ENCODE peak calls at places on chromosomes 11 and 22, in eight cellular contexts. One of them, this sample, is unnamed.

GRCh38 chr11:11456896-11457295 is 103.8 kb upstream of the CSNK2A3 start:
- DNase-seq in endothelial cell of umbilical vein: no peak
- DNase-seq in GM20000: no peak
- DNase-seq in heart left ventricle: no peak
- DNase-seq in adrenal gland: no peak
- DNase-seq in AG10803: no peak
- DNase-seq in left ventricle myocardium inferior: no peak
- DNase-seq in A673: no peak
- DNase-seq in this sample: no peak

GRCh38 chr11:44088377-44088776 is 7.1 kb upstream of the EXT2 start:
- DNase-seq in left ventricle myocardium inferior: no peak
- DNase-seq in A673: no peak
- DNase-seq in adrenal gland: no peak
- DNase-seq in endothelial cell of umbilical vein: no peak
- DNase-seq in GM20000: no peak
- DNase-seq in AG10803: no peak
- DNase-seq in heart left ventricle: no peak
- DNase-seq in this sample: no peak

GRCh38 chr11:90250970-90251369 is 28.1 kb upstream of the CHORDC1 start:
- DNase-seq in endothelial cell of umbilical vein: peak
- DNase-seq in A673: peak
- DNase-seq in AG10803: no peak
- DNase-seq in GM20000: no peak
- DNase-seq in heart left ventricle: no peak
- DNase-seq in adrenal gland: no peak
- DNase-seq in left ventricle myocardium inferior: no peak
- DNase-seq in this sample: no peak

GRCh38 chr11:69915501-69916250 is 96.5 kb upstream of the FGF3 start:
- DNase-seq in endothelial cell of umbilical vein: peak
- DNase-seq in heart left ventricle: peak
- DNase-seq in GM20000: peak
- DNase-seq in adrenal gland: peak
- DNase-seq in AG10803: peak
- DNase-seq in A673: peak
- DNase-seq in left ventricle myocardium inferior: peak
- DNase-seq in this sample: peak

GRCh38 chr11:14105446-14105845 is 142.9 kb downstream of the SPON1 start:
- DNase-seq in A673: no peak
- DNase-seq in adrenal gland: no peak
- DNase-seq in GM20000: no peak
- DNase-seq in AG10803: no peak
- DNase-seq in endothelial cell of umbilical vein: no peak
- DNase-seq in heart left ventricle: no peak
- DNase-seq in left ventricle myocardium inferior: no peak
- DNase-seq in this sample: no peak

GRCh38 chr11:8263769-8264410 is at the start of gene LMO1:
- DNase-seq in heart left ventricle: peak
- DNase-seq in AG10803: peak
- DNase-seq in adrenal gland: peak
- DNase-seq in left ventricle myocardium inferior: peak
- DNase-seq in endothelial cell of umbilical vein: peak
- DNase-seq in GM20000: peak
- DNase-seq in A673: peak
- DNase-seq in this sample: peak

GRCh38 chr11:130999086-130999485 is 82.8 kb upstream of the SNX19 start:
- DNase-seq in AG10803: peak
- DNase-seq in heart left ventricle: no peak
- DNase-seq in endothelial cell of umbilical vein: peak
- DNase-seq in left ventricle myocardium inferior: no peak
- DNase-seq in GM20000: no peak
- DNase-seq in A673: no peak
- DNase-seq in adrenal gland: no peak
- DNase-seq in this sample: no peak

GRCh38 chr11:76700177-76701100 is 29.9 kb upstream of the LRRC32 start:
- DNase-seq in heart left ventricle: no peak
- DNase-seq in A673: peak
- DNase-seq in left ventricle myocardium inferior: no peak
- DNase-seq in endothelial cell of umbilical vein: peak
- DNase-seq in GM20000: no peak
- DNase-seq in AG10803: peak
- DNase-seq in adrenal gland: peak
- DNase-seq in this sample: no peak

GRCh38 chr11:9386901-9387300 is 2.4 kb downstream of the IPO7 start:
- DNase-seq in GM20000: no peak
- DNase-seq in heart left ventricle: no peak
- DNase-seq in AG10803: no peak
- DNase-seq in left ventricle myocardium inferior: no peak
- DNase-seq in adrenal gland: no peak
- DNase-seq in A673: no peak
- DNase-seq in endothelial cell of umbilical vein: no peak
- DNase-seq in this sample: no peak

GRCh38 chr11:120801801-120802689 is 221.9 kb upstream of the TBCEL start:
- DNase-seq in heart left ventricle: peak
- DNase-seq in AG10803: peak
- DNase-seq in endothelial cell of umbilical vein: peak
- DNase-seq in GM20000: peak
- DNase-seq in A673: peak
- DNase-seq in adrenal gland: peak
- DNase-seq in left ventricle myocardium inferior: peak
- DNase-seq in this sample: peak

GRCh38 chr11:12330491-12331231 is 46.7 kb upstream of the PARVA start:
- DNase-seq in adrenal gland: no peak
- DNase-seq in heart left ventricle: no peak
- DNase-seq in endothelial cell of umbilical vein: no peak
- DNase-seq in left ventricle myocardium inferior: no peak
- DNase-seq in AG10803: no peak
- DNase-seq in GM20000: no peak
- DNase-seq in A673: peak
- DNase-seq in this sample: no peak

GRCh38 chr22:49048591-49048990 is 779.1 kb downstream of the BRD1 start:
- DNase-seq in adrenal gland: no peak
- DNase-seq in GM20000: no peak
- DNase-seq in endothelial cell of umbilical vein: no peak
- DNase-seq in left ventricle myocardium inferior: no peak
- DNase-seq in A673: no peak
- DNase-seq in AG10803: no peak
- DNase-seq in heart left ventricle: no peak
- DNase-seq in this sample: no peak

GRCh38 chr22:49046000-49046545 is 781.6 kb downstream of the BRD1 start:
- DNase-seq in AG10803: no peak
- DNase-seq in A673: no peak
- DNase-seq in left ventricle myocardium inferior: no peak
- DNase-seq in GM20000: no peak
- DNase-seq in heart left ventricle: no peak
- DNase-seq in endothelial cell of umbilical vein: no peak
- DNase-seq in adrenal gland: no peak
- DNase-seq in this sample: no peak

GRCh38 chr22:49045276-49045675 is 782.4 kb downstream of the BRD1 start:
- DNase-seq in A673: no peak
- DNase-seq in GM20000: no peak
- DNase-seq in endothelial cell of umbilical vein: no peak
- DNase-seq in left ventricle myocardium inferior: no peak
- DNase-seq in AG10803: no peak
- DNase-seq in adrenal gland: no peak
- DNase-seq in heart left ventricle: no peak
- DNase-seq in this sample: no peak

GRCh38 chr22:49047461-49047860 is 780.2 kb downstream of the BRD1 start:
- DNase-seq in GM20000: no peak
- DNase-seq in adrenal gland: peak
- DNase-seq in AG10803: no peak
- DNase-seq in heart left ventricle: no peak
- DNase-seq in endothelial cell of umbilical vein: no peak
- DNase-seq in A673: no peak
- DNase-seq in left ventricle myocardium inferior: no peak
- DNase-seq in this sample: no peak

GRCh38 chr22:49046546-49047305 is 780.9 kb downstream of the BRD1 start:
- DNase-seq in left ventricle myocardium inferior: no peak
- DNase-seq in GM20000: peak
- DNase-seq in AG10803: no peak
- DNase-seq in adrenal gland: peak
- DNase-seq in endothelial cell of umbilical vein: no peak
- DNase-seq in heart left ventricle: peak
- DNase-seq in A673: peak
- DNase-seq in this sample: no peak
- TF ChIP-seq CTCF in left ventricle myocardium inferior: peak
- TF ChIP-seq CTCF in GM20000: no peak
- TF ChIP-seq CTCF in AG10803: no peak
- TF ChIP-seq CTCF in adrenal gland: no peak
- TF ChIP-seq CTCF in endothelial cell of umbilical vein: no peak
- TF ChIP-seq CTCF in heart left ventricle: peak
- TF ChIP-seq CTCF in A673: peak
- TF ChIP-seq CTCF in this sample: peak

GRCh38 chr11:3956748-3957147 is 101.3 kb downstream of the STIM1 start:
- DNase-seq in endothelial cell of umbilical vein: no peak
- DNase-seq in left ventricle myocardium inferior: no peak
- DNase-seq in heart left ventricle: no peak
- DNase-seq in AG10803: no peak
- DNase-seq in GM20000: no peak
- DNase-seq in A673: no peak
- DNase-seq in adrenal gland: no peak
- DNase-seq in this sample: no peak

GRCh38 chr11:3958301-3958700 is 102.8 kb downstream of the STIM1 start:
- DNase-seq in endothelial cell of umbilical vein: no peak
- DNase-seq in left ventricle myocardium inferior: no peak
- DNase-seq in heart left ventricle: no peak
- DNase-seq in adrenal gland: no peak
- DNase-seq in GM20000: no peak
- DNase-seq in AG10803: no peak
- DNase-seq in A673: no peak
- DNase-seq in this sample: no peak

GRCh38 chr11:3959918-3960295 is 104.4 kb downstream of the STIM1 start:
- DNase-seq in endothelial cell of umbilical vein: no peak
- DNase-seq in left ventricle myocardium inferior: no peak
- DNase-seq in heart left ventricle: no peak
- DNase-seq in A673: no peak
- DNase-seq in AG10803: peak
- DNase-seq in GM20000: no peak
- DNase-seq in adrenal gland: no peak
- DNase-seq in this sample: no peak

GRCh38 chr11:3957437-3957836 is 102.0 kb downstream of the STIM1 start:
- DNase-seq in heart left ventricle: no peak
- DNase-seq in left ventricle myocardium inferior: no peak
- DNase-seq in adrenal gland: no peak
- DNase-seq in A673: no peak
- DNase-seq in GM20000: no peak
- DNase-seq in AG10803: no peak
- DNase-seq in endothelial cell of umbilical vein: no peak
- DNase-seq in this sample: no peak

DNA sequence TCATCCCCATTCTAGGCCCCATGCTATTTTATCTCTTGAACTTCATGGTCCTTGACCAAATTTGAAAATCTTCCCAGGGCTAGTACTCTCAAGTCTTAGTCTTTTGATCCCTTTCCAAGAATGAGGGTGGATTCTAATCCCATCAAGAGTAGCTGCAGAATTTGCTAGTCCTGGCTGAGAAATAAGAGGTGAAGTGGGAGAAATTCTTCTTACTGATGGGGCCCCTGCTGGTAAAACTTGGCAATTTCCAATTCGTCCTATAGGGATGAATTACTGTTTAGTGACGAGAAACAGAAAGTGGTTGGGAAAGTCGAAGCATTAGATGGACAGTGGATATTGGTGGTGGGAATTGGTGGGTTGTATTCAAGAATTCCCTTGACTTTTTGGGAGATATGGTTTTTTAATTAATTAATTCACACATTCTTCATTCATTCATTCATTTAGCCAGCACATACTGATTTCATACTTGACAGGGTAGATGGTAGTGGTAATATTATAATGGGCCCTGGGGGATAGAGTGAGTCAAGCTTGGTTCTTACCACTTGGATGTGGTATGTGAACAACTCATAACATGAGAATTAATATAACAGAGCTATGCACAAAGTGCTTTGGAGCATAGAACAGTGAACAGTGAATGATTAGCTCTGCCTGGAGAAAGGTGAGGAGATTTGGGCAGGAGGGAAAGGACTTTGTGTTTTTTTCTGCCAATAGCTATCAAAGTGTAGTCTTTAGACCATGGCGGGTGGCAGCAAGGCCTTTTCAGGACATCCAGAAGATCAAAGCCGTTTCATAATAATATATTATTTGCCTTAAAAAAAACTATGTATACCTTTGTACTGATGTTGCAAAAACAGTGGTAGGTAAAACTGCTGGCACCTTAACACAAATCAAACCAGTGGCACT is 103.8 kb downstream of the STIM1 start:
- DNase-seq in AG10803: peak
- DNase-seq in left ventricle myocardium inferior: no peak
- DNase-seq in GM20000: no peak
- DNase-seq in A673: peak
- DNase-seq in adrenal gland: no peak
- DNase-seq in endothelial cell of umbilical vein: no peak
- DNase-seq in heart left ventricle: no peak
- DNase-seq in this sample: no peak
- TF ChIP-seq CTCF in AG10803: peak
- TF ChIP-seq CTCF in left ventricle myocardium inferior: peak
- TF ChIP-seq CTCF in GM20000: no peak
- TF ChIP-seq CTCF in A673: peak
- TF ChIP-seq CTCF in adrenal gland: no peak
- TF ChIP-seq CTCF in endothelial cell of umbilical vein: no peak
- TF ChIP-seq CTCF in heart left ventricle: no peak
- TF ChIP-seq CTCF in this sample: no peak

DNA sequence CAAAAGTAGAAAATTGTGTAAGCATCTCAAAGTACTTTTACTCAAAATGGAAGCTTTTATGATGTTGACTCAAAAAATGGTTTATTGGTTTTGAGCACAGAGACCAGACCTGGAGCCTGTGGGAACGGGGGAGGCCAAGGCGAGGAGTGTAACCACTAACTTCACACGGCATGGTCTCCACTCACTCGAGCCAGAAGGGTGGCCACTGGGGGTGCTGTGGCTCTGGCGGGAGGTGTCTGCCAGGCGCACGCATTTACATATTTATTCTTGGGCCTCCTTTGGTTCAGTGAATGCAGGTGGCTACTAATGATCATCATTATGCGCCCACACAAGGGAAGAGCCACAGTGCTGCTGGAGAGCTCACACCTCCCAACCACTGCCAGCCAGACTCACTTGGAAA is 64.6 kb downstream of the FLRT1 start:
- DNase-seq in AG10803: no peak
- DNase-seq in adrenal gland: no peak
- DNase-seq in heart left ventricle: no peak
- DNase-seq in GM20000: peak
- DNase-seq in A673: no peak
- DNase-seq in left ventricle myocardium inferior: no peak
- DNase-seq in endothelial cell of umbilical vein: no peak
- DNase-seq in this sample: peak
- TF ChIP-seq CTCF in AG10803: peak
- TF ChIP-seq CTCF in adrenal gland: no peak
- TF ChIP-seq CTCF in heart left ventricle: no peak
- TF ChIP-seq CTCF in GM20000: peak
- TF ChIP-seq CTCF in A673: peak
- TF ChIP-seq CTCF in left ventricle myocardium inferior: no peak
- TF ChIP-seq CTCF in endothelial cell of umbilical vein: no peak
- TF ChIP-seq CTCF in this sample: peak

GRCh38 chr11:63747006-63747405 is 21.6 kb downstream of the ZFTA start:
- DNase-seq in AG10803: peak
- DNase-seq in adrenal gland: no peak
- DNase-seq in heart left ventricle: no peak
- DNase-seq in left ventricle myocardium inferior: no peak
- DNase-seq in A673: no peak
- DNase-seq in GM20000: no peak
- DNase-seq in endothelial cell of umbilical vein: no peak
- DNase-seq in this sample: no peak

GRCh38 chr11:63749624-63750023 is 19.0 kb downstream of the ZFTA start:
- DNase-seq in left ventricle myocardium inferior: no peak
- DNase-seq in heart left ventricle: no peak
- DNase-seq in GM20000: no peak
- DNase-seq in endothelial cell of umbilical vein: no peak
- DNase-seq in AG10803: no peak
- DNase-seq in A673: no peak
- DNase-seq in adrenal gland: no peak
- DNase-seq in this sample: no peak

GRCh38 chr11:63745304-63746170 is 23.0 kb downstream of the ZFTA start:
- DNase-seq in AG10803: no peak
- DNase-seq in endothelial cell of umbilical vein: peak
- DNase-seq in A673: peak
- DNase-seq in heart left ventricle: no peak
- DNase-seq in left ventricle myocardium inferior: no peak
- DNase-seq in adrenal gland: no peak
- DNase-seq in GM20000: no peak
- DNase-seq in this sample: no peak
- TF ChIP-seq CTCF in AG10803: peak
- TF ChIP-seq CTCF in endothelial cell of umbilical vein: peak
- TF ChIP-seq CTCF in A673: peak
- TF ChIP-seq CTCF in heart left ventricle: no peak
- TF ChIP-seq CTCF in left ventricle myocardium inferior: peak
- TF ChIP-seq CTCF in adrenal gland: no peak
- TF ChIP-seq CTCF in GM20000: no peak
- TF ChIP-seq CTCF in this sample: peak